ENCODE peak calls at places on chromosomes 5 and 9, in four cellular contexts. G is K562, V is SK-N-SH, K is GM12878. H is an unnamed sample. For H3K27me3, the result is how much of the 10 kb centered on the place peaks cover.

GRCh38 chr5:128870923-128871322 is 94.4 kb upstream of the SLC27A6 start:
- DNase-seq in G (no peak), V (no peak), K (no peak), H (no peak)

GRCh38 chr5:106020889-106021288 is 1649.8 kb downstream of the EFNA5 start:
- DNase-seq in K (no peak), G (no peak), V (no peak), H (no peak)

GRCh38 chr9:101235105-101235866 is 149.5 kb downstream of the BAAT start:
- DNase-seq in V (peak), G (no peak), K (no peak), H (peak)

GRCh38 chr5:167358868-167359492 is 932.5 kb upstream of the WWC1 start:
- DNase-seq in V (no peak), K (no peak), G (no peak), H (no peak)

GRCh38 chr5:116572375-116573278 is 2.0 kb downstream of the SEMA6A start:
- DNase-seq in G (no peak), V (peak), K (no peak), H (no peak)

GRCh38 chr9:35910613-35911488 is 1.6 kb downstream of the SPAAR start:
- DNase-seq in G (peak), V (no peak), K (no peak), H (peak)

GRCh38 chr5:102536323-102536928 is 37.6 kb upstream of the SLCO6A1 start:
- DNase-seq in K (no peak), G (no peak), V (peak), H (no peak)

GRCh38 chr9:37464426-37465248 is 613 bp downstream of the ZBTB5 start:
- DNase-seq in V (no peak), G (no peak), K (peak), H (no peak)

GRCh38 chr9:120392245-120392644 is 187.7 kb downstream of the CDK5RAP2 start:
- DNase-seq in V (no peak), K (no peak), G (no peak), H (no peak)

GRCh38 chr5:14081791-14082190 is 61.4 kb upstream of the TRIO start:
- DNase-seq in G (no peak), V (no peak), K (no peak), H (no peak)

GRCh38 chr5:168931638-168932345 is 352.6 kb upstream of the PANK3 start:
- DNase-seq in K (no peak), V (no peak), G (no peak), H (no peak)

GRCh38 chr9:101326501-101326900 is 58.3 kb downstream of the BAAT start:
- DNase-seq in G (no peak), V (no peak), K (no peak), H (peak)

DNA sequence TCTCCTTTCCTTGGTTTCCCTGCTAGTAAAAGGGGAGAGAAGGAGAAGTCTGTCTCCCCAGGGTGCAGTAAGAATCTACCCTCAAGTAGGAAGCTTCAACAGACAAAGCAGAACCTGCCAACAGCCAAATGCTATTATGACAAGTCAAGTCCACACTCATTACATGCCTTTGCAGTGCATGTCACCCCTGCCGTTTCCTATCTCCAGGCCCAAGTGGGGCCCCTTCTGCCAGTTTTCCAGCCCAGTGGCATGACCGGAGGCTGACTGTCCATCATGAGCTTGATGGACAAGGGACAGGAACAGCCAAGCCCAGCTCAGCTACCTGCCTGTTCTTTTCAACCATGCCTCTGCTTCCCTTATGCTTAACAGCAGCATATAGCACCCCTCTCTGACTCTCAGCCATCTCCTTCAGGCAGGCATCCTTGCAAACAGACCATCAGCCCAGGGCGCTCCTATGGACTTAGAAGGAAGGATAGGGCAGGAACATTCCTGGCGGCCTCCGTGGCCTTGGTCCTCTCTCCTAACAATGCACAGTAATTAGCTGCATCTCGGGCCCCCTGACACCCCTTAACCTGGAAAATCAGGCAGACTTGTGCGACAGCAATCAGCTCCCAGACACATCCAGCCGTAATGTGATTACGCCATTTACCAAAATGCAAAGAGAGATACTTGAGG is 107.1 kb upstream of the RAD23B start:
- DNase-seq in K (no peak), G (no peak), V (no peak), H (no peak)
- TF ChIP-seq EP300 in K (no peak), G (no peak), V (no peak), H (no peak)

DNA sequence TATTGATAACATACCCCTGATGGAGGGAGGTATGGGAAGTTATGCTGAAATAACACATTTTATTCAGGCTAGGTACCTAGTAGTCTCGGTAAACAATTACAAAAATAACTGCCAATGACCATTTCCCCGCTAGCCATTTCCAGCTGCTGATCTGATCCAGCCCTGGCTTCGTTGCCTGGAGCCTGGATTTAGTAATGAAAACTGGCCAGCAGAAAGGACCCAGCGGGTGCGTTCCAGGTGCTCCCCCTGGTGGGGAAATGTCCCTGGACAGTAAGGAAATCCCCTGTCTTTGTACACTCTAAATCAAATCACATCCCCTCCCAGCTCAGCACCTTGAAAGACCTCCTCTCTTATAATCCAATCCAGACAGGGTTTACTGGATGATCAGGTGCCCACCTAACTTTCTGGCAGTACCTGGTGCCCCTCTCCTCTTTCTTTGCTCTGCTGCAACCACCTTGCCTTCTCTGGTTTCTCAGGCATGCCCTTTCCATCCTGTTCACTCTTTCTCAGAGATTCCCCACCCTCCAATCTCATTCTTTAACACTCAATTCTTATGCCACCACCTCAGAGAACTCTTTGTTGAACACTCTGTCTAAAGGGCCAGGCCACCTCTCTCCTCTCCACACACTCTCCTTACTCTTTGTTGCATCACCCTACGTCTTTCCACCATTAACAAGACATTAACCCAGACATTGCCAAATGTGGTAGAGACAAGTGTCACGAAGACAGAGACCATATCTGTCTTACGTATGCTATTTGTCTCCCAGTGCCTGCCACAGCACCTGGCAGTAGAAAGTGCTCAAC is 50.1 kb upstream of the SMAD5 start:
- DNase-seq in G (peak), K (no peak), V (peak), H (peak)
- TF ChIP-seq SMC3 in G (peak), K (peak), V (peak), H (peak)

GRCh38 chr9:23825700-23826099 is 340 bp downstream of the ELAVL2 start:
- DNase-seq in G (no peak), V (peak), K (no peak), H (no peak)

GRCh38 chr9:23822331-23823169 is 3.5 kb downstream of the ELAVL2 start:
- DNase-seq in G (no peak), V (peak), K (no peak), H (no peak)

GRCh38 chr9:23826120-23826629 is at the start of gene ELAVL2:
- DNase-seq in V (peak), K (peak), G (no peak), H (no peak)

GRCh38 chr9:23825143-23825531 is 903 bp downstream of the ELAVL2 start:
- DNase-seq in G (no peak), K (no peak), V (peak), H (no peak)

DNA sequence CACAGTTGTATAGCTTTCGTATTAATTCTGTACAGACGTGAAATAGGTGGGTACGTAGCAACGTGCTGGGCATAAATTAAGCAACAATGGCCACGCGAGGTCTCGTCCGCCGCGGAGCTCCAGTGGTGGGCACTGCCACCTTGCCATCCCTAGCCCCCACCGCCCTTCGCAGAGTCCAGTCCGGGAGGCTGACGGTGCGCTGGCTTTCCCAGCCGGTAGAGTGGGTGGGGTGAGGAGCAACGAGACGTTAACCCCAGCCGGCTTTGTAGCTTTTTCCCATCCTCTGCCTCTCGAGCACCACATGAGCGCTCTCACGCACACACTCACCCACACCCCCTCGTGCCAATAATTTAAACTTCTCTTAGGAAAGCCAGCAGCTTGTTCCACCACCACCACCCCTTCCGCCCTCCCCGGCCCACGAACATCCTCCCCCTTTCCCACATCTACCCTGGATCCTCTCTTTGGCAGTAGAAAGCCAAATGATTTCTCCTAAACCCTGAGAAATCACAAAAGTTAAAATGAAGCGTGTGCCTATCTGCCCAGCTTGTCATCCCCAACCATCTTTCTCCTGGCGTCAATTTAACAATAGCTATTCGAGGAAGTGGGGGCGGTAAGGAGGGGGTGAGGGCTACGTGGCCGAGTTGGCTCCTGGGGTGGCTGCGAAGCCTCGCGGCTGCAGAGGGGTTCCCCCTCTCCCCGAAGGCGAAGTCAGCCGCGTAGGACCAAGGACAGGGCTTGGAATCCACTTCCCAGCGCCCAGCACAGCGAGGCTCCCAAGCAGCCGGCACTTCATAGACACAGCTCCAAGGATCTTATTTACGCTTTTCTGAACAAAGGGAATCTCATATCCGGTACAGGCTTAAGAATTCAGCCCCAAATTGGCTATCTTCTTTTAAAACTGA is 1.5 kb downstream of the ELAVL2 start:
- DNase-seq in V (peak), G (no peak), K (no peak), H (no peak)
- H3K27me3 ChIP-seq in V (under half), G (under half), K (under half), H (under half)

DNA sequence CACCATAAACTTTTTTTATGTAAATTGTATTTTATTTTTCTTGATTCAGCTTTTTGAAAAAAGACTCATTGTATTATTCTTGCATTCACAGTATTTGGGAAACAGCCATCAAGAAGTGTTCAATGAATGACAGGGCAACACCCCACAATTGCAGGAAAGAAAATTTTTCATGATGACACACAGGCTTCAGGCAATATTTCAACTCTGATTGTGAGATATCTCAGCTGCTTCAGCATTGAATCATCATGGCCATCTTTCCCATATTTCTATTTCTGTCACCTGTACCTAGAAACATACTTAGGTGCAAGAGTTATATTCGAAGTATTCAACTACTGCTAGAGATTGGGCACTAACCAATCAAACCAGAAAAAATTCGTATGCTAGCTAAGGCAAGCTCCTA is 446.0 kb downstream of the ISL1 start:
- DNase-seq in G (no peak), K (no peak), V (no peak), H (no peak)
- TF ChIP-seq EP300 in G (no peak), K (no peak), V (peak), H (no peak)

DNA sequence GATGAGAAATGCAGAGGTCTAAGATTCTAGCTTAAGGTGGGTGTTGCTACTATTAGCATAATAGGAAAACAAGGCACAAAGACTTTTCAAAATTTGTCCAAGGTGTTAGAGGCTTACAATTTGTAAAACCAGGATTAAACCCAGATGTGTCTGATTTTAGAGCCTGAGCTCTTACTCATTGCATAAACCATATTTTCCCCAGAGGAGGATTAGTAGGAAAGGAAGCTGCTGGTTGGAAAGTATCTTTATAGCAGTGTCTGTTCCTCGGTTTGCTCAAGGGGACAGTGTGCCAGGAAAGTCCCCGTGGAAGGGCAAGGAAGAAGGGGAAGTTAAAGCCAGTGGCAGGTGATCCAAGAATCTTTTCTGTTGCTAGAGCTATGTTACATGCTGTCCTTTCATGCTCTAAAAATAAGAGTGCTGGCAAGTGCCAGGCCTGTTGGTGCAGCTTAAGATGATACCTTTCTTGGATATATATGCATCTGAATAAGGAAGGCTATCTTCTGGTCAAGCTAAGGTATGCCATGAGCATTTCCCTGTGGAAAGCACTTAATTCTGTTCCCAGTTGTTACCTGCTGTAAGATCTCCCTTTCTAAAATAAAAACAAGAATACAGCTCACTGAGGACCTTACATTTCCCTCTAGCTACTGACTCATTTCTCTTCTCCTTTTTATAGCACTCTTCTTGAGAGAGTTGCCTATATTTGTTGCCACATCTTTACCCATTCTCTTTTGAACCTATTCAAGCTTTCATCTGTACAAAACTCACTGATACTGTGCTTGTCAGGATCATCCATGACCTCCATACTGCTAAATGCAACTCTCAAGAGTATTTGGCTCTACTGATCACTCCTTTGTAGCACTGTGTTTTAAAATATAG is 8.0 kb downstream of the PDCD1LG2 start:
- DNase-seq in K (no peak), V (no peak), G (no peak), H (no peak)
- TF ChIP-seq SMC3 in K (no peak), V (no peak), G (no peak), H (no peak)

GRCh38 chr5:42950466-42951168 is 89.5 kb downstream of the ANXA2R start:
- DNase-seq in V (peak), K (peak), G (peak), H (no peak)
- H3K27me3 ChIP-seq in V (under half), K (under half), G (under half), H (under half)

GRCh38 chr5:122129332-122129731 is at the start of gene ZNF474:
- DNase-seq in G (peak), K (no peak), V (no peak), H (no peak)
- TF ChIP-seq EP300 in G (peak), K (no peak), V (peak), H (no peak)